ENCODE peak calls at places on chromosomes 3 and 15, in nine cellular contexts. U is PC-9; H is NCI-H446 treated with DMSO at 0.1 percent for 48 hours; O is head of caudate nucleus; B is RKO; N is NCI-H510A treated with DMSO at 0.1 percent for 48 hours; K is Daoy; A is DMS153; F is stimulated activated naive CD4-positive, alpha-beta T cell treated with Interleukin-2 at 50 U/mL for 16 hours. M is an unnamed sample.

GRCh38 chr15:46751303-46751702 is 966.0 kb upstream of the SEMA6D start:
- DNase-seq in U (no peak), H (no peak), O (no peak), B (no peak), N (no peak), K (no peak), A (no peak), F (no peak), M (no peak)

GRCh38 chr15:92047900-92048299 is 194.4 kb downstream of the SLCO3A1 start:
- DNase-seq in U (no peak), H (no peak), O (no peak), B (no peak), N (no peak), K (no peak), A (no peak), F (no peak), M (no peak)

GRCh38 chr3:107064445-107065060 is 312.7 kb upstream of the CCDC54 start:
- DNase-seq in U (peak), H (peak), O (peak), B (peak), N (peak), K (peak), A (peak), F (peak), M (peak)

GRCh38 chr3:183377307-183377959 is 51.0 kb downstream of the MCF2L2 start:
- DNase-seq in U (peak), H (no peak), O (no peak), B (no peak), N (peak), K (peak), A (peak), F (no peak), M (peak)

GRCh38 chr15:93829115-93829849 is 402.1 kb upstream of the MCTP2 start:
- DNase-seq in U (peak), H (no peak), O (no peak), B (peak), N (no peak), K (peak), A (no peak), F (no peak), M (no peak)

GRCh38 chr15:73051402-73051810 is 857 bp upstream of the NEO1 start:
- DNase-seq in U (no peak), H (no peak), O (peak), B (no peak), N (peak), K (no peak), A (no peak), F (no peak), M (no peak)

GRCh38 chr3:123568034-123568433 is 16.8 kb downstream of the HACD2 start:
- DNase-seq in U (no peak), H (no peak), O (peak), B (no peak), N (no peak), K (no peak), A (no peak), F (no peak), M (no peak)

GRCh38 chr15:22893881-22894280 is 55.4 kb downstream of the NIPA2 start:
- DNase-seq in U (no peak), H (no peak), O (no peak), B (no peak), N (no peak), K (no peak), A (no peak), F (no peak), M (no peak)

GRCh38 chr3:167113466-167113865 is 266.6 kb downstream of the ZBBX start:
- DNase-seq in U (no peak), H (no peak), O (no peak), B (no peak), N (no peak), K (no peak), A (no peak), F (no peak), M (no peak)

GRCh38 chr3:177778633-177779032 is 581.4 kb upstream of the TBL1XR1 start:
- DNase-seq in U (peak), H (no peak), O (no peak), B (no peak), N (no peak), K (no peak), A (no peak), F (no peak), M (no peak)